ENCODE peak calls at places on chromosomes 7 and 10, in eight cellular contexts. F is RWPE1, O is endothelial cell, S is nephron progenitor cell, P is fibroblast of pulmonary artery, X is Caco-2, N is IMR-90, D is Panc1. J is an unnamed sample.
A peak's percentile ranks its signal among the peaks of the same experiment; 100 is the strongest.

GRCh38 chr10:76175533-76176165 is 744.2 kb downstream of the LRMDA start:
- DNase-seq in F (no peak), O (no peak), S (no peak), P (no peak), X (no peak), N (no peak), D (no peak), J (no peak)

GRCh38 chr10:103847909-103848468 is 7.4 kb downstream of the SH3PXD2A start:
- DNase-seq in F (no peak), O (no peak), S (no peak), P (no peak), X (peak; percentile 31), N (no peak), D (no peak), J (no peak)

GRCh38 chr7:133275008-133275407 is 22.1 kb downstream of the EXOC4 start:
- DNase-seq in F (no peak), O (no peak), S (no peak), P (no peak), X (no peak), N (no peak), D (no peak), J (no peak)

GRCh38 chr7:70006411-70006920 is 408.2 kb downstream of the AUTS2 start:
- DNase-seq in F (no peak), O (no peak), S (no peak), P (peak; percentile 20), X (no peak), N (no peak), D (no peak), J (no peak)

GRCh38 chr7:95772298-95772770 is at the start of gene DYNC1I1:
- DNase-seq in F (peak; percentile 59), O (peak; percentile 69), S (peak; percentile 85), P (peak; percentile 54), X (peak; percentile 64), N (peak; percentile 19), D (no peak), J (peak; percentile 52)

GRCh38 chr7:104923010-104923421 is 91.0 kb upstream of the KMT2E start:
- DNase-seq in F (peak; percentile 73), O (peak; percentile 71), S (peak; percentile 66), P (peak; percentile 96), X (peak; percentile 79), N (peak; percentile 88), D (peak; percentile 70), J (peak; percentile 88)

GRCh38 chr10:95837783-95838182 is 70.0 kb upstream of the CC2D2B start:
- DNase-seq in F (no peak), O (no peak), S (no peak), P (no peak), X (no peak), N (no peak), D (no peak), J (no peak)

GRCh38 chr7:144399946-144400345 is 3.5 kb downstream of the NOBOX start:
- DNase-seq in F (no peak), O (no peak), S (no peak), P (no peak), X (no peak), N (no peak), D (no peak), J (no peak)

GRCh38 chr10:35336921-35337741 is 822 bp downstream of the CCNY start:
- DNase-seq in F (peak; percentile 38), O (peak; percentile 45), S (peak; percentile 64), P (no peak), X (peak; percentile 72), N (no peak), D (no peak), J (no peak)

GRCh38 chr10:20817116-20817515 is 80.0 kb downstream of the NEBL start:
- DNase-seq in F (no peak), O (no peak), S (no peak), P (no peak), X (no peak), N (no peak), D (no peak), J (no peak)

GRCh38 chr10:74190494-74190893 is 39.5 kb downstream of the ADK start:
- DNase-seq in F (no peak), O (no peak), S (no peak), P (no peak), X (no peak), N (peak; percentile 4), D (no peak), J (no peak)

GRCh38 chr10:110919971-110920881 is 822 bp downstream of the SHOC2 start:
- DNase-seq in F (peak; percentile 27), O (peak; percentile 36), S (no peak), P (peak; percentile 64), X (peak; percentile 56), N (peak; percentile 17), D (no peak), J (peak; percentile 42)

GRCh38 chr10:32790483-32790882 is 167.5 kb downstream of the ITGB1 start:
- DNase-seq in F (no peak), O (no peak), S (no peak), P (peak; percentile 7), X (no peak), N (peak; percentile 60), D (no peak), J (peak; percentile 1)

GRCh38 chr10:60872451-60872850 is 71.5 kb downstream of the RHOBTB1 start:
- DNase-seq in F (no peak), O (no peak), S (no peak), P (no peak), X (no peak), N (no peak), D (no peak), J (no peak)

GRCh38 chr10:60868946-60869345 is 75.0 kb downstream of the RHOBTB1 start:
- DNase-seq in F (no peak), O (no peak), S (no peak), P (no peak), X (no peak), N (no peak), D (no peak), J (no peak)

GRCh38 chr10:60871215-60871614 is 72.8 kb downstream of the RHOBTB1 start:
- DNase-seq in F (no peak), O (no peak), S (no peak), P (no peak), X (no peak), N (no peak), D (no peak), J (no peak)

GRCh38 chr10:60870803-60871202 is 73.2 kb downstream of the RHOBTB1 start:
- DNase-seq in F (no peak), O (no peak), S (no peak), P (no peak), X (no peak), N (no peak), D (no peak), J (no peak)

DNA sequence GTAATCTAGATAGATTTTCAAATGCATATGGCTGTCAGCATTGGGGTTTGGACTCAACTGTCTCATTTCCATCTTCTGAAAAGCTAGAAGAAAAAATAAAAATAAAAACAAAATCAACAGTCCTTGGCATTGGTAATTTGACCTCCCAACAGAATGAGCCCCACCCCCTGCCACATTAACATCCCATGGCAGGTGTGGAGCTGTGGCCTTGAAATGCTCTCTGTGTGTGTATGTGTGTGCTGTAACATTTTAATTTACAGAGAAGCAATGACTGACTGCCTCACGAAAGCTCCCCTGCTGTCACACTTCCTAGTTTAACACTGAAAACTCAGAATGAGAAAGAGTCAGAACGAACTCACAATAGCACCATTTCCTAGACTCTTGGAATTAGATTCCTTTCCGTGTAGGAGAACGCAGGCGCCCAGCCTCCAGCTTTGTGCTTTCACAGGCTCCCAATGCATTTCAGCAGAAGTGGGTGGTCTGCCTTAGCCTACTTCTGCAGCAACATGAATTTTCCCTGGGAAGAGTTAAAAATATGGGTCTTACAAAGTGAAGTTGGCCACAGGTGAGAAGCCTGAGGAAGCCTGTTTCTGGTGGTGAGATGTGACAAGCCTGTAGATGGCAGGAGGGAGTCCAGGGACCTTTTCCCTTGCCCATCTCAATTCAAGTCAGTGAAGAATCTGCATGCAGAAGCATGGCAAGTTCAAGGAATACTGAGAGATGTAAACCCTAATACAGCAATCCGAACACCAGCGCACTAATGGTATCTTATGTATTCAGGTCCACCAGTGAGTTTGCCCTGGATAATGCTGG is 73.9 kb downstream of the RHOBTB1 start:
- DNase-seq in F (no peak), O (no peak), S (no peak), P (no peak), X (no peak), N (no peak), D (no peak), J (no peak)
- TF ChIP-seq CTCF in F (no peak), O (no peak), S (no peak), P (peak; percentile 8), X (peak; percentile 44), N (no peak), D (peak; percentile 59), J (no peak)

GRCh38 chr7:100510437-100511239 is 26.9 kb downstream of the NYAP1 start:
- DNase-seq in F (no peak), O (no peak), S (no peak), P (no peak), X (no peak), N (no peak), D (no peak), J (no peak)

GRCh38 chr7:100513212-100513611 is 25.8 kb upstream of the AGFG2 start:
- DNase-seq in F (no peak), O (no peak), S (no peak), P (no peak), X (no peak), N (no peak), D (no peak), J (no peak)

GRCh38 chr7:100506356-100506930 is 22.7 kb downstream of the NYAP1 start:
- DNase-seq in F (no peak), O (no peak), S (peak; percentile 15), P (no peak), X (no peak), N (no peak), D (no peak), J (no peak)

GRCh38 chr7:100504887-100505611 is 21.3 kb downstream of the NYAP1 start:
- DNase-seq in F (no peak), O (no peak), S (no peak), P (no peak), X (no peak), N (no peak), D (no peak), J (no peak)

GRCh38 chr7:100509213-100509612 is 25.5 kb downstream of the NYAP1 start:
- DNase-seq in F (peak; percentile 79), O (no peak), S (no peak), P (peak; percentile 89), X (no peak), N (peak; percentile 83), D (no peak), J (peak; percentile 79)
- TF ChIP-seq CTCF in F (no peak), O (no peak), S (no peak), P (no peak), X (no peak), N (no peak), D (no peak), J (no peak)

DNA sequence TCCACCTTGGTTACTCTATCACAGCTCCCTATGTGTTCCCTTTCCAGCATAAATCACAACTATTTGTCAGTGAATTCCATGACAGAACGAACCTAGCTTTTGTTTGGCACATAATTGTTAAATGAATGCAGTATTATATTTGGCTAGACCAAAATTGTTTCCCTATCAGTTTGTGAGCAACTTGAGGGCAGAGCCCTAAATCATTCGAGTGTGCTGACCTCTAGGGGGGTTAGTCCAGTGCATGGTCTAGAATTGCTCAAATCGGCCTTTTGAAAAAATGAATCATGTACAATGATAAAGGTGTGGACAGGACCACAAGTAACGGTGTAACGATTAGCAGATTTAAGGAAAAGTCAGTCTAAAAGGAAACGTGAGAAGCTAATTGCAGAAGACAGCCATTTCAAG is 475 bp upstream of the NRBF2 start:
- DNase-seq in F (no peak), O (no peak), S (no peak), P (no peak), X (no peak), N (no peak), D (no peak), J (no peak)
- TF ChIP-seq CTCF in F (no peak), O (no peak), S (no peak), P (no peak), X (peak; percentile 58), N (no peak), D (no peak), J (no peak)

GRCh38 chr10:47245731-47246350 is 54.2 kb upstream of the GDF10 start:
- DNase-seq in F (no peak), O (no peak), S (no peak), P (no peak), X (peak; percentile 19), N (no peak), D (no peak), J (no peak)
- TF ChIP-seq CTCF in F (no peak), O (no peak), S (no peak), P (no peak), X (no peak), N (no peak), D (no peak), J (no peak)

J was measured in astrocyte of the spinal cord.